ENCODE peak calls at places on chromosomes 16 and 17, in four cellular contexts. One of them, this sample, is unnamed.

GRCh38 chr17:62661337-62661736 is 33.9 kb downstream of the MRC2 start:
- DNase-seq in A549: no peak
- DNase-seq in HepG2: no peak
- DNase-seq in K562: no peak
- DNase-seq in this sample: no peak

GRCh38 chr17:64145751-64146417 is 15.9 kb upstream of the ERN1 start:
- DNase-seq in A549: peak; percentile 99
- DNase-seq in HepG2: peak; percentile 100
- DNase-seq in K562: peak; percentile 92
- DNase-seq in this sample: peak; percentile 93

GRCh38 chr16:57178793-57179212 is 7.0 kb downstream of the PSME3IP1 start:
- DNase-seq in A549: no peak
- DNase-seq in HepG2: peak; percentile 53
- DNase-seq in K562: no peak
- DNase-seq in this sample: no peak

GRCh38 chr17:79574656-79575055 is 36.2 kb downstream of the RBFOX3 start:
- DNase-seq in A549: no peak
- DNase-seq in HepG2: no peak
- DNase-seq in K562: no peak
- DNase-seq in this sample: no peak

GRCh38 chr16:27379919-27380318 is 22.1 kb upstream of the IL21R start:
- DNase-seq in A549: no peak
- DNase-seq in HepG2: no peak
- DNase-seq in K562: no peak
- DNase-seq in this sample: no peak

GRCh38 chr16:49129935-49130334 is 151.7 kb downstream of the CBLN1 start:
- DNase-seq in A549: no peak
- DNase-seq in HepG2: no peak
- DNase-seq in K562: no peak
- DNase-seq in this sample: no peak

GRCh38 chr17:17264430-17264829 is 16.6 kb downstream of the COPS3 start:
- DNase-seq in A549: no peak
- DNase-seq in HepG2: no peak
- DNase-seq in K562: no peak
- DNase-seq in this sample: no peak

GRCh38 chr17:52947418-52947817 is 788.9 kb upstream of the CA10 start:
- DNase-seq in A549: no peak
- DNase-seq in HepG2: no peak
- DNase-seq in K562: no peak
- DNase-seq in this sample: no peak

GRCh38 chr16:1884155-1884760 is 12.3 kb upstream of the MEIOB start:
- DNase-seq in A549: peak; percentile 72
- DNase-seq in HepG2: peak; percentile 63
- DNase-seq in K562: peak; percentile 59
- DNase-seq in this sample: no peak

GRCh38 chr17:45306623-45307022 is 10.2 kb downstream of the MAP3K14 start:
- DNase-seq in A549: no peak
- DNase-seq in HepG2: no peak
- DNase-seq in K562: no peak
- DNase-seq in this sample: no peak

GRCh38 chr17:49739662-49740271 is 24.2 kb downstream of the FAM117A start:
- DNase-seq in A549: no peak
- DNase-seq in HepG2: peak; percentile 36
- DNase-seq in K562: peak; percentile 95
- DNase-seq in this sample: no peak

GRCh38 chr17:44930667-44931066 is 15.4 kb upstream of the GFAP start:
- DNase-seq in A549: no peak
- DNase-seq in HepG2: no peak
- DNase-seq in K562: no peak
- DNase-seq in this sample: no peak

GRCh38 chr17:80529904-80530292 is 14.7 kb upstream of the RPTOR start:
- DNase-seq in A549: no peak
- DNase-seq in HepG2: no peak
- DNase-seq in K562: no peak
- DNase-seq in this sample: no peak

GRCh38 chr17:42608692-42609181 is 437 bp downstream of the RETREG3 start:
- DNase-seq in A549: no peak
- DNase-seq in HepG2: no peak
- DNase-seq in K562: no peak
- DNase-seq in this sample: no peak

GRCh38 chr16:8173111-8173644 is 417.1 kb downstream of the TMEM114 start:
- DNase-seq in A549: peak; percentile 74
- DNase-seq in HepG2: peak; percentile 98
- DNase-seq in K562: peak; percentile 88
- DNase-seq in this sample: peak; percentile 63

GRCh38 chr16:79509221-79509631 is 91.3 kb downstream of the MAF start:
- DNase-seq in A549: no peak
- DNase-seq in HepG2: no peak
- DNase-seq in K562: no peak
- DNase-seq in this sample: no peak

GRCh38 chr16:57277586-57277985 is 6.9 kb downstream of the PLLP start:
- DNase-seq in A549: peak; percentile 58
- DNase-seq in HepG2: no peak
- DNase-seq in K562: peak; percentile 9
- DNase-seq in this sample: no peak

GRCh38 chr16:66693088-66693487 is 3.5 kb downstream of the CMTM4 start:
- DNase-seq in A549: no peak
- DNase-seq in HepG2: no peak
- DNase-seq in K562: no peak
- DNase-seq in this sample: no peak

GRCh38 chr16:85649978-85650863 is 37.1 kb downstream of the GSE1 start:
- DNase-seq in A549: no peak
- DNase-seq in HepG2: no peak
- DNase-seq in K562: no peak
- DNase-seq in this sample: no peak

GRCh38 chr17:19335951-19336631 is 26.4 kb downstream of the B9D1 start:
- DNase-seq in A549: no peak
- DNase-seq in HepG2: no peak
- DNase-seq in K562: no peak
- DNase-seq in this sample: peak; percentile 19

GRCh38 chr16:85395207-85395912 is 217.8 kb upstream of the GSE1 start:
- DNase-seq in A549: peak; percentile 86
- DNase-seq in HepG2: peak; percentile 37
- DNase-seq in K562: peak; percentile 79
- DNase-seq in this sample: peak; percentile 11

DNA sequence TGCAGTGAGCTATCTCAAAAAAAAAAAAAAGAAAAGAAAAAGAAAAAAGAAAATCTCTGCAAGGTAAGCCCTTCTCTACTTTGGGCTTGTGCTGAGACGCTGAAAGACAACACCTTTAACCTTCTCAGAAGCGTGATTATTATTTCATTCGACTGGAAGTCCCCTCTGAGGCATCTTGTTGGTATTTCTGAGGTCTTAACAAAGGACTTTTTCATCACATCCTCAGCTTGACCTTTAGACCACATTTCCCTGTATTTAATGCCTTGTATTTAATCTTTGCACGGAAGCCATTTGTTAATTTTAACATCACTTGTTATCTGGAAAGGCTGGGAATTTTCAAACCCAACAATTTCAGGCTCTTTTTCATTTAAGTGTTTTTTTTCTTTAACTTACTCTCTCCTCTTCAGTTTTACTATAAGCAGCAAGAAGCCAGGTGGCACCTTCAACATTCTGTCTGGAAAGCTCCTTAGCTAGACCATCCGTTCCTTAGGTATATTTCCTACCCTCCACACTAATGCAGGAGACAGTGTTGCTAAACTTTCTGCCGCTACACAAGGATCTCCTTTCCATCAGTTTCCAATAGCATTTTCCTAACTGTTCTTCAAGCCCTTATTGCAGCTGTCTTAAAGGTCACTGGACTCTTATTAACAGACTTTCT is 10.3 kb downstream of the KCTD13 start:
- DNase-seq in A549: peak; percentile 29
- DNase-seq in HepG2: peak; percentile 63
- DNase-seq in K562: no peak
- DNase-seq in this sample: no peak
- TF ChIP-seq MAX in A549: no peak
- TF ChIP-seq MAX in HepG2: no peak
- TF ChIP-seq MAX in K562: no peak
- TF ChIP-seq MAX in this sample: no peak

DNA sequence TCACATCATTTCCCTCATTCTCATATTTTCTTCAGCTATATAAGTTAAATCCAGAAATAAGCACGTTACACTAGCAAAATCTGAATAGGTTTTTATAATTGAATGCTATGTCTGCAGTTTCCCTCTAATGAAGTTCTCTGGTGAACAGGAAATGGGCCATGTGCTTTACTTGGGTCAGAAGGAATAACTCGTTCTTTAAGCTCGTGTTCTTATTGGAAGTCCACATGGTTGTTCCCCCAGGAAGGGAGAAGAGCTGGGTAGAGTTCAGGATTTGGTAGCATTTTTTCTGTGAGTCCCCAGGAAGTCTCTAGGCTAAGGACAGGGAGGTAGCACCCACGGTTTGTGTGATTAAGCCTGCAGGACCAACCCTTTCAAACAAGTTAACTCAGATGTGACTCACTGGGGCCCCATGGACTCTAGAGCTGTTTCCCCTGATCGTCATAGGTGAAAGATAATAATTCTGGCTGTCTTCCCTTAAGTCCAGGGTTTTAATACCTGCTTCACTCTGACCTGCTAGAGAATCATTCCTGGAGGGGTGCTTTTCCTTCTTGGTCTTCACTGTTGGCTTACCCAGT is 16.4 kb downstream of the SAP30BP start:
- DNase-seq in A549: peak; percentile 81
- DNase-seq in HepG2: peak; percentile 59
- DNase-seq in K562: no peak
- DNase-seq in this sample: no peak
- TF ChIP-seq NR3C1 in A549: no peak
- TF ChIP-seq NR3C1 in HepG2: no peak
- TF ChIP-seq NR3C1 in K562: no peak
- TF ChIP-seq NR3C1 in this sample: no peak

GRCh38 chr17:76123749-76124581 is 17.1 kb downstream of the FOXJ1 start:
- DNase-seq in A549: no peak
- DNase-seq in HepG2: no peak
- DNase-seq in K562: no peak
- DNase-seq in this sample: no peak
- TF ChIP-seq MAX in A549: no peak
- TF ChIP-seq MAX in HepG2: no peak
- TF ChIP-seq MAX in K562: no peak
- TF ChIP-seq MAX in this sample: no peak

GRCh38 chr17:10337976-10338375 is 34.8 kb downstream of the MYH13 start:
- DNase-seq in A549: no peak
- DNase-seq in HepG2: no peak
- DNase-seq in K562: no peak
- DNase-seq in this sample: no peak
- TF ChIP-seq NR3C1 in A549: no peak
- TF ChIP-seq NR3C1 in HepG2: no peak
- TF ChIP-seq NR3C1 in K562: no peak
- TF ChIP-seq NR3C1 in this sample: no peak

DNA sequence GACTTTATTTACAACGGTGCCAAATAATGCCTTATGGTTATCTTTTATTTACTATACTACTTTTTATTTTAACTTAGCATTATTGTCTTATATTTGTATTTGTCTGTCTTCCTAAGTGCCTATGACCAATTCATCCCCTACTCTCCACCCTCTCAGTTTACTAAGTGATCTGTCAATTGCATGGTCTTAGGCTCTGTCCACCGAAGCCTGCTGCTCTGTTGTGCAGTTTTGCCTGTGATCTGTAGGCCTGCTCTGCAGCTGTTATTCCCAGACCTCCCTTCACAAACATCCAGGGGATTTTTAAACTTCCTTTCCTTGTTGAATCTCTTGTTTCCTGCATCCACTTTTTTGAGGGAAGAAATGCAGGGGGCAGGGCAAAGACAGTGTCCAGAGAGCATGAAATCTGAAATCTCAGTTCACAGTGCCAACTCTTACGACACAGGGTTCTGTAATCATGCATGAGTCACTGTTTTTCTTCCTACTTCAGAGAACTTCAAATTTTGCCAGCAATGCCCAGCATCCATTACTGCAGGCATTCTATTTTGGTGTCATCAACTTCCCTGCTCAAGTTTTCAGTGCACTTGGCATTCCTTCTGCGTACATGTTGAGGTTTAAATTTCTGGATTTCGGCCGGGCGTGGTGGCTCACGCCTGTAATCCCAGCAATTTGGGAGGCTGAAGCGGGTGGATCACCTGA is 11.4 kb downstream of the SLFN5 start:
- DNase-seq in A549: peak; percentile 43
- DNase-seq in HepG2: peak; percentile 56
- DNase-seq in K562: no peak
- DNase-seq in this sample: no peak
- TF ChIP-seq MAX in A549: peak; percentile 83
- TF ChIP-seq MAX in HepG2: no peak
- TF ChIP-seq MAX in K562: no peak
- TF ChIP-seq MAX in this sample: no peak

DNA sequence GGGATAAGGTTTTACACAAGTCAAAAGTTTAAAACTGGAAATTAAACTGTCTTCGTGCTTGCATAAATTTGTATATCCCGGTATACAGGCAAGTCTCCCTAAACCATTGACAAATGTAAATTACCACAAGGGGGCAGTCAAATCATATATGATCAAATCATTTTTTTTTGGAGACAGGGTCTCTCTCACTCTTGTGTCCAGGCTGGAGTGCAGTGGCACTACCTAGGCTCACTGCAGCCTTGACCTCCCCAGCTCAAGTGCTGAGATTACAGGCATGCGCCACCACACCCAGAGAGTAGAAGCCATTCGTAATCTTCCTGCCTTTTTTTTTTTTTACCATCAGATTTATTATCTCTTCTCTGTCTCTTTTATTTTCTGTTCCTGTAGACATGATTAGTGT is 18.5 kb downstream of the TOP2A start:
- DNase-seq in A549: peak; percentile 67
- DNase-seq in HepG2: peak; percentile 74
- DNase-seq in K562: peak; percentile 32
- DNase-seq in this sample: no peak
- TF ChIP-seq NR3C1 in A549: no peak
- TF ChIP-seq NR3C1 in HepG2: no peak
- TF ChIP-seq NR3C1 in K562: no peak
- TF ChIP-seq NR3C1 in this sample: no peak